ENCODE peak calls at places on chromosomes 13 and 19, in four cellular contexts. C, H, G and V are unnamed samples.

GRCh38 chr13:67273001-67273400 is 42.9 kb upstream of the PCDH9 start:
- DNase-seq in C (no peak), H (no peak), G (no peak), V (no peak)

GRCh38 chr13:27997904-27998522 is 9.5 kb upstream of the URAD start:
- DNase-seq in C (peak), H (no peak), G (no peak), V (no peak)

GRCh38 chr13:114122591-114123211 is 9.7 kb downstream of the RASA3 start:
- DNase-seq in C (no peak), H (no peak), G (no peak), V (no peak)

GRCh38 chr13:57634829-57635165 is 3.3 kb downstream of the PCDH17 start:
- DNase-seq in C (no peak), H (peak), G (no peak), V (no peak)

GRCh38 chr19:4581381-4582111 is 22.1 kb upstream of the SEMA6B start:
- DNase-seq in C (peak), H (no peak), G (peak), V (peak)

GRCh38 chr13:97223711-97224461 is 1.8 kb downstream of the MBNL2 start:
- DNase-seq in C (peak), H (peak), G (peak), V (peak)

GRCh38 chr13:79767126-79767525 is 286.2 kb downstream of the NDFIP2 start:
- DNase-seq in C (peak), H (no peak), G (no peak), V (no peak)

GRCh38 chr19:38780443-38780842 is 7.1 kb upstream of the LGALS7 start:
- DNase-seq in C (no peak), H (no peak), G (no peak), V (no peak)

GRCh38 chr13:99320693-99321481 is 13.7 kb upstream of the GPR183 start:
- DNase-seq in C (peak), H (no peak), G (no peak), V (no peak)

GRCh38 chr19:51125421-51126075 is 842 bp downstream of the SIGLEC9 start:
- DNase-seq in C (no peak), H (no peak), G (no peak), V (no peak)

GRCh38 chr13:111031531-111031961 is 83.6 kb upstream of the ARHGEF7 start:
- DNase-seq in C (peak), H (no peak), G (no peak), V (peak)

GRCh38 chr13:110915874-110916670 is 1.2 kb upstream of the ANKRD10 start:
- DNase-seq in C (peak), H (no peak), G (no peak), V (peak)

GRCh38 chr13:107641574-107641973 is 573.8 kb downstream of the LIG4 start:
- DNase-seq in C (no peak), H (no peak), G (no peak), V (no peak)

GRCh38 chr19:6687117-6687516 is 17.2 kb upstream of the TNFSF14 start:
- DNase-seq in C (no peak), H (no peak), G (no peak), V (no peak)

GRCh38 chr19:53989600-53990533 is 1.6 kb upstream of the CACNG6 start:
- DNase-seq in C (no peak), H (no peak), G (no peak), V (peak)

GRCh38 chr13:71780546-71780945 is 86.5 kb downstream of the DACH1 start:
- DNase-seq in C (no peak), H (no peak), G (no peak), V (peak)

GRCh38 chr13:66886248-66886647 is 343.9 kb downstream of the PCDH9 start:
- DNase-seq in C (no peak), H (peak), G (peak), V (no peak)

GRCh38 chr13:95301947-95302386 is 716 bp upstream of the ABCC4 start:
- DNase-seq in C (no peak), H (no peak), G (peak), V (no peak)

GRCh38 chr19:21439372-21439771 is 42.4 kb downstream of the ZNF493 start:
- DNase-seq in C (no peak), H (no peak), G (no peak), V (peak)

GRCh38 chr13:98495627-98496238 is 81.2 kb downstream of the STK24 start:
- DNase-seq in C (no peak), H (no peak), G (no peak), V (no peak)

GRCh38 chr13:32047088-32047487 is 15.5 kb downstream of the FRY start:
- DNase-seq in C (no peak), H (no peak), G (no peak), V (no peak)

GRCh38 chr19:13842294-13843103 is 34.4 kb upstream of the NANOS3 start:
- DNase-seq in C (peak), H (peak), G (no peak), V (peak)

GRCh38 chr19:15161028-15161984 is 39.5 kb downstream of the NOTCH3 start:
- DNase-seq in C (peak), H (no peak), G (peak), V (peak)

GRCh38 chr13:71017607-71018006 is 849.4 kb downstream of the DACH1 start:
- DNase-seq in C (no peak), H (no peak), G (no peak), V (no peak)

GRCh38 chr19:42386974-42387707 is 3.0 kb downstream of the CNFN start:
- DNase-seq in C (peak), H (no peak), G (peak), V (peak)

GRCh38 chr13:46648166-46648607 is 95.2 kb downstream of the LRCH1 start:
- DNase-seq in C (peak), H (no peak), G (no peak), V (no peak)

GRCh38 chr19:18587561-18587960 is 1.0 kb upstream of the REX1BD start:
- DNase-seq in C (no peak), H (no peak), G (no peak), V (no peak)

GRCh38 chr19:48596679-48597465 is 9.7 kb upstream of the SPACA4 start:
- DNase-seq in C (no peak), H (no peak), G (no peak), V (peak)

GRCh38 chr19:15875075-15875474 is 22.8 kb downstream of the CYP4F2 start:
- DNase-seq in C (no peak), H (no peak), G (no peak), V (no peak)

GRCh38 chr19:11693505-11694499 is 44.9 kb downstream of the ZNF823 start:
- DNase-seq in C (peak), H (no peak), G (peak), V (no peak)

GRCh38 chr13:57925250-57925649 is 293.7 kb downstream of the PCDH17 start:
- DNase-seq in C (no peak), H (no peak), G (no peak), V (no peak)

GRCh38 chr19:4088975-4089374 is 22.3 kb upstream of the ZBTB7A start:
- DNase-seq in C (no peak), H (no peak), G (no peak), V (peak)

GRCh38 chr13:41547253-41548000 is 90.1 kb downstream of the RGCC start:
- DNase-seq in C (no peak), H (peak), G (no peak), V (no peak)

GRCh38 chr19:49857061-49857833 is 6.3 kb downstream of the PTOV1 start:
- DNase-seq in C (no peak), H (no peak), G (no peak), V (no peak)

GRCh38 chr19:3135961-3136683 is at the start of gene GNA15:
- DNase-seq in C (no peak), H (no peak), G (no peak), V (no peak)